ENCODE peak calls at places on chromosome 1, in five cellular contexts. L is posterior cingulate gyrus; W is stimulated activated CD8-positive, alpha-beta memory T cell treated with anti-CD3 and anti-CD28 coated beads, Interleukin-4, amount 100 ng/mL, for 24 hours; K is RWPE2; O is left cardiac atrium. I is an unnamed sample.

GRCh38 chr1:54850082-54850730 is 36.8 kb downstream of the DHCR24 start:
- DNase-seq in L (no peak), K (no peak), W (no peak), O (no peak), I (no peak)

GRCh38 chr1:56456426-56457101 is 122.8 kb downstream of the PLPP3 start:
- DNase-seq in K (no peak), W (no peak), O (no peak), L (no peak), I (no peak)

GRCh38 chr1:201562659-201563405 is 23.9 kb downstream of the NAV1 start:
- DNase-seq in O (peak; percentile 52), W (no peak), K (no peak), L (peak; percentile 43), I (no peak)

GRCh38 chr1:81512242-81512641 is 288.5 kb upstream of the ADGRL2 start:
- DNase-seq in W (no peak), K (no peak), O (no peak), L (no peak), I (no peak)

GRCh38 chr1:89994231-89994804 is 592 bp upstream of the ZNF326 start:
- DNase-seq in O (no peak), K (no peak), L (no peak), W (no peak), I (no peak)

GRCh38 chr1:235369802-235370201 is 2.6 kb downstream of the TBCE start:
- DNase-seq in W (no peak), O (no peak), K (no peak), L (no peak), I (no peak)

GRCh38 chr1:212655668-212656440 is 43.8 kb downstream of the BATF3 start:
- DNase-seq in O (no peak), K (no peak), W (no peak), L (no peak), I (no peak)

GRCh38 chr1:53085405-53085804 is 23.4 kb downstream of the PODN start:
- DNase-seq in O (no peak), W (no peak), L (no peak), K (no peak), I (no peak)

GRCh38 chr1:162632743-162633326 is 571 bp downstream of the DDR2 start:
- DNase-seq in L (no peak), W (no peak), K (no peak), O (no peak), I (no peak)

GRCh38 chr1:239951518-239952130 is 140.1 kb upstream of the FMN2 start:
- DNase-seq in K (no peak), O (peak; percentile 71), L (no peak), W (peak; percentile 22), I (peak; percentile 18)

GRCh38 chr1:155176544-155177071 is 3.0 kb downstream of the TRIM46 start:
- DNase-seq in O (peak; percentile 89), W (peak; percentile 75), K (no peak), L (peak; percentile 95), I (peak; percentile 91)

GRCh38 chr1:234486858-234487830 is 8.2 kb upstream of the TARBP1 start:
- DNase-seq in O (no peak), K (no peak), L (peak; percentile 59), W (no peak), I (no peak)

GRCh38 chr1:172254521-172255222 is 165.8 kb upstream of the C1orf105 start:
- DNase-seq in L (no peak), K (no peak), W (no peak), O (no peak), I (no peak)

GRCh38 chr1:41629571-41629970 is 145.1 kb upstream of the EDN2 start:
- DNase-seq in L (no peak), O (no peak), K (no peak), W (no peak), I (no peak)

GRCh38 chr1:243819438-243819839 is 30.6 kb downstream of the AKT3 start:
- DNase-seq in O (no peak), K (no peak), W (no peak), L (no peak), I (no peak)

GRCh38 chr1:40711465-40712404 is 20.2 kb downstream of the NFYC start:
- DNase-seq in O (no peak), L (no peak), W (no peak), K (peak; percentile 64), I (no peak)

GRCh38 chr1:11682287-11682771 is 1.4 kb upstream of the MAD2L2 start:
- DNase-seq in K (no peak), O (no peak), W (no peak), L (no peak), I (no peak)

GRCh38 chr1:228405200-228405978 is 1.2 kb downstream of the TRIM11 start:
- DNase-seq in W (no peak), K (no peak), O (no peak), L (no peak), I (no peak)

GRCh38 chr1:23249785-23250184 is 32.5 kb upstream of the HTR1D start:
- DNase-seq in O (no peak), W (no peak), K (no peak), L (no peak), I (no peak)

GRCh38 chr1:16218014-16218673 is 5.7 kb upstream of the ARHGEF19 start:
- DNase-seq in K (no peak), O (no peak), L (no peak), W (no peak), I (no peak)

GRCh38 chr1:43454270-43455011 is 710 bp upstream of the HYI start:
- DNase-seq in W (peak; percentile 33), K (no peak), L (peak; percentile 91), O (peak; percentile 86), I (peak; percentile 73)

GRCh38 chr1:180560200-180560867 is 1.6 kb downstream of the OVAAL start:
- DNase-seq in L (no peak), O (no peak), W (no peak), K (no peak), I (no peak)

GRCh38 chr1:33022650-33023200 is 14.0 kb downstream of the AK2 start:
- DNase-seq in O (no peak), W (no peak), L (no peak), K (no peak), I (no peak)

I was measured in GM12891.